ENCODE peak calls at places on chromosomes 3 and 15, in four cellular contexts. One of them, this sample, is unnamed.

GRCh38 chr15:69675727-69676126 is 223.1 kb downstream of the RPLP1 start:
- DNase-seq in activated CD8-positive, alpha-beta memory T cell treated with anti-CD3 and anti-CD28 coated beads for 48 hours: no peak
- DNase-seq in IMR-90: no peak
- DNase-seq in neural crest cell: no peak
- DNase-seq in this sample: no peak

GRCh38 chr3:49912787-49913375 is 9.2 kb upstream of the MST1R start:
- DNase-seq in activated CD8-positive, alpha-beta memory T cell treated with anti-CD3 and anti-CD28 coated beads for 48 hours: no peak
- DNase-seq in IMR-90: no peak
- DNase-seq in neural crest cell: no peak
- DNase-seq in this sample: peak

GRCh38 chr3:40899286-40899712 is 300.0 kb upstream of the CTNNB1 start:
- DNase-seq in activated CD8-positive, alpha-beta memory T cell treated with anti-CD3 and anti-CD28 coated beads for 48 hours: no peak
- DNase-seq in IMR-90: no peak
- DNase-seq in neural crest cell: no peak
- DNase-seq in this sample: peak

GRCh38 chr15:66692808-66693596 is 9.0 kb upstream of the SMAD6 start:
- DNase-seq in activated CD8-positive, alpha-beta memory T cell treated with anti-CD3 and anti-CD28 coated beads for 48 hours: no peak
- DNase-seq in IMR-90: no peak
- DNase-seq in neural crest cell: no peak
- DNase-seq in this sample: no peak

GRCh38 chr15:51331141-51331540 is 7.3 kb downstream of the CYP19A1 start:
- DNase-seq in activated CD8-positive, alpha-beta memory T cell treated with anti-CD3 and anti-CD28 coated beads for 48 hours: no peak
- DNase-seq in IMR-90: peak
- DNase-seq in neural crest cell: no peak
- DNase-seq in this sample: no peak

GRCh38 chr3:22691407-22691806 is 511.7 kb upstream of the UBE2E2 start:
- DNase-seq in activated CD8-positive, alpha-beta memory T cell treated with anti-CD3 and anti-CD28 coated beads for 48 hours: no peak
- DNase-seq in IMR-90: no peak
- DNase-seq in neural crest cell: no peak
- DNase-seq in this sample: no peak

GRCh38 chr3:139281096-139281495 is 62.7 kb upstream of the MRPS22 start:
- DNase-seq in activated CD8-positive, alpha-beta memory T cell treated with anti-CD3 and anti-CD28 coated beads for 48 hours: no peak
- DNase-seq in IMR-90: no peak
- DNase-seq in neural crest cell: no peak
- DNase-seq in this sample: no peak

GRCh38 chr3:153624310-153625030 is 462.4 kb downstream of the RAP2B start:
- DNase-seq in activated CD8-positive, alpha-beta memory T cell treated with anti-CD3 and anti-CD28 coated beads for 48 hours: no peak
- DNase-seq in IMR-90: no peak
- DNase-seq in neural crest cell: no peak
- DNase-seq in this sample: no peak

GRCh38 chr15:88401972-88402656 is 65.1 kb downstream of the MRPL46 start:
- DNase-seq in activated CD8-positive, alpha-beta memory T cell treated with anti-CD3 and anti-CD28 coated beads for 48 hours: no peak
- DNase-seq in IMR-90: no peak
- DNase-seq in neural crest cell: no peak
- DNase-seq in this sample: peak

GRCh38 chr3:143617050-143617449 is 231.2 kb downstream of the SLC9A9 start:
- DNase-seq in activated CD8-positive, alpha-beta memory T cell treated with anti-CD3 and anti-CD28 coated beads for 48 hours: no peak
- DNase-seq in IMR-90: no peak
- DNase-seq in neural crest cell: no peak
- DNase-seq in this sample: no peak

GRCh38 chr3:42159706-42160472 is 68.7 kb downstream of the TRAK1 start:
- DNase-seq in activated CD8-positive, alpha-beta memory T cell treated with anti-CD3 and anti-CD28 coated beads for 48 hours: no peak
- DNase-seq in IMR-90: no peak
- DNase-seq in neural crest cell: peak
- DNase-seq in this sample: no peak

GRCh38 chr15:75037685-75038084 is 14.3 kb downstream of the PPCDC start:
- DNase-seq in activated CD8-positive, alpha-beta memory T cell treated with anti-CD3 and anti-CD28 coated beads for 48 hours: no peak
- DNase-seq in IMR-90: no peak
- DNase-seq in neural crest cell: no peak
- DNase-seq in this sample: no peak

GRCh38 chr15:94029495-94029894 is 201.9 kb upstream of the MCTP2 start:
- DNase-seq in activated CD8-positive, alpha-beta memory T cell treated with anti-CD3 and anti-CD28 coated beads for 48 hours: no peak
- DNase-seq in IMR-90: peak
- DNase-seq in neural crest cell: no peak
- DNase-seq in this sample: peak

GRCh38 chr3:45506751-45507391 is 87.7 kb upstream of the LIMD1 start:
- DNase-seq in activated CD8-positive, alpha-beta memory T cell treated with anti-CD3 and anti-CD28 coated beads for 48 hours: no peak
- DNase-seq in IMR-90: peak
- DNase-seq in neural crest cell: no peak
- DNase-seq in this sample: no peak

GRCh38 chr15:83108266-83109219 is 1.1 kb downstream of the TM6SF1 start:
- DNase-seq in activated CD8-positive, alpha-beta memory T cell treated with anti-CD3 and anti-CD28 coated beads for 48 hours: no peak
- DNase-seq in IMR-90: peak
- DNase-seq in neural crest cell: no peak
- DNase-seq in this sample: no peak

GRCh38 chr3:73624363-73625123 is at the start of gene PDZRN3:
- DNase-seq in activated CD8-positive, alpha-beta memory T cell treated with anti-CD3 and anti-CD28 coated beads for 48 hours: no peak
- DNase-seq in IMR-90: peak
- DNase-seq in neural crest cell: peak
- DNase-seq in this sample: peak

GRCh38 chr3:9703736-9704342 is at the start of gene CPNE9:
- DNase-seq in activated CD8-positive, alpha-beta memory T cell treated with anti-CD3 and anti-CD28 coated beads for 48 hours: no peak
- DNase-seq in IMR-90: no peak
- DNase-seq in neural crest cell: peak
- DNase-seq in this sample: peak

GRCh38 chr3:66454464-66454859 is 46.4 kb downstream of the LRIG1 start:
- DNase-seq in activated CD8-positive, alpha-beta memory T cell treated with anti-CD3 and anti-CD28 coated beads for 48 hours: no peak
- DNase-seq in IMR-90: no peak
- DNase-seq in neural crest cell: no peak
- DNase-seq in this sample: no peak

GRCh38 chr15:58340176-58340575 is 91.6 kb upstream of the LIPC start:
- DNase-seq in activated CD8-positive, alpha-beta memory T cell treated with anti-CD3 and anti-CD28 coated beads for 48 hours: no peak
- DNase-seq in IMR-90: peak
- DNase-seq in neural crest cell: no peak
- DNase-seq in this sample: no peak

GRCh38 chr15:55774113-55774970 is 31.4 kb upstream of the PRTG start:
- DNase-seq in activated CD8-positive, alpha-beta memory T cell treated with anti-CD3 and anti-CD28 coated beads for 48 hours: no peak
- DNase-seq in IMR-90: peak
- DNase-seq in neural crest cell: peak
- DNase-seq in this sample: peak

GRCh38 chr3:78086150-78086549 is 1046.3 kb downstream of the ROBO2 start:
- DNase-seq in activated CD8-positive, alpha-beta memory T cell treated with anti-CD3 and anti-CD28 coated beads for 48 hours: no peak
- DNase-seq in IMR-90: peak
- DNase-seq in neural crest cell: no peak
- DNase-seq in this sample: no peak

GRCh38 chr3:25856902-25857518 is 67.1 kb downstream of the OXSM start:
- DNase-seq in activated CD8-positive, alpha-beta memory T cell treated with anti-CD3 and anti-CD28 coated beads for 48 hours: no peak
- DNase-seq in IMR-90: peak
- DNase-seq in neural crest cell: no peak
- DNase-seq in this sample: peak

GRCh38 chr3:129277829-129278271 is 820 bp upstream of the HMCES start:
- DNase-seq in activated CD8-positive, alpha-beta memory T cell treated with anti-CD3 and anti-CD28 coated beads for 48 hours: no peak
- DNase-seq in IMR-90: peak
- DNase-seq in neural crest cell: peak
- DNase-seq in this sample: peak

GRCh38 chr3:194045289-194045688 is 90.7 kb upstream of the HES1 start:
- DNase-seq in activated CD8-positive, alpha-beta memory T cell treated with anti-CD3 and anti-CD28 coated beads for 48 hours: no peak
- DNase-seq in IMR-90: no peak
- DNase-seq in neural crest cell: no peak
- DNase-seq in this sample: no peak

GRCh38 chr3:64111872-64112271 is 88.6 kb upstream of the PSMD6 start:
- DNase-seq in activated CD8-positive, alpha-beta memory T cell treated with anti-CD3 and anti-CD28 coated beads for 48 hours: no peak
- DNase-seq in IMR-90: no peak
- DNase-seq in neural crest cell: no peak
- DNase-seq in this sample: no peak

GRCh38 chr3:123755508-123755907 is 128.6 kb downstream of the MYLK start:
- DNase-seq in activated CD8-positive, alpha-beta memory T cell treated with anti-CD3 and anti-CD28 coated beads for 48 hours: no peak
- DNase-seq in IMR-90: no peak
- DNase-seq in neural crest cell: no peak
- DNase-seq in this sample: no peak

GRCh38 chr3:119597548-119598288 is at the start of gene PLA1A:
- DNase-seq in activated CD8-positive, alpha-beta memory T cell treated with anti-CD3 and anti-CD28 coated beads for 48 hours: no peak
- DNase-seq in IMR-90: no peak
- DNase-seq in neural crest cell: no peak
- DNase-seq in this sample: no peak

GRCh38 chr15:65069179-65069578 is 1.4 kb upstream of the RASL12 start:
- DNase-seq in activated CD8-positive, alpha-beta memory T cell treated with anti-CD3 and anti-CD28 coated beads for 48 hours: no peak
- DNase-seq in IMR-90: peak
- DNase-seq in neural crest cell: no peak
- DNase-seq in this sample: peak

GRCh38 chr15:48389701-48390143 is 58.5 kb downstream of the DUT start:
- DNase-seq in activated CD8-positive, alpha-beta memory T cell treated with anti-CD3 and anti-CD28 coated beads for 48 hours: no peak
- DNase-seq in IMR-90: peak
- DNase-seq in neural crest cell: no peak
- DNase-seq in this sample: peak

GRCh38 chr3:50401973-50402372 is 42.7 kb upstream of the TMEM115 start:
- DNase-seq in activated CD8-positive, alpha-beta memory T cell treated with anti-CD3 and anti-CD28 coated beads for 48 hours: no peak
- DNase-seq in IMR-90: no peak
- DNase-seq in neural crest cell: no peak
- DNase-seq in this sample: no peak

GRCh38 chr15:71146597-71146996 is 31.3 kb downstream of the THSD4 start:
- DNase-seq in activated CD8-positive, alpha-beta memory T cell treated with anti-CD3 and anti-CD28 coated beads for 48 hours: no peak
- DNase-seq in IMR-90: no peak
- DNase-seq in neural crest cell: no peak
- DNase-seq in this sample: no peak

GRCh38 chr15:77075528-77075927 is 4.6 kb upstream of the TSPAN3 start:
- DNase-seq in activated CD8-positive, alpha-beta memory T cell treated with anti-CD3 and anti-CD28 coated beads for 48 hours: no peak
- DNase-seq in IMR-90: no peak
- DNase-seq in neural crest cell: no peak
- DNase-seq in this sample: peak

GRCh38 chr3:135487261-135487660 is 478.3 kb upstream of the PPP2R3A start:
- DNase-seq in activated CD8-positive, alpha-beta memory T cell treated with anti-CD3 and anti-CD28 coated beads for 48 hours: no peak
- DNase-seq in IMR-90: no peak
- DNase-seq in neural crest cell: no peak
- DNase-seq in this sample: no peak

GRCh38 chr15:31660800-31661199 is 334.2 kb downstream of the KLF13 start:
- DNase-seq in activated CD8-positive, alpha-beta memory T cell treated with anti-CD3 and anti-CD28 coated beads for 48 hours: no peak
- DNase-seq in IMR-90: no peak
- DNase-seq in neural crest cell: no peak
- DNase-seq in this sample: no peak

GRCh38 chr3:151639096-151639740 is 94.5 kb upstream of the AADACL2 start:
- DNase-seq in activated CD8-positive, alpha-beta memory T cell treated with anti-CD3 and anti-CD28 coated beads for 48 hours: no peak
- DNase-seq in IMR-90: no peak
- DNase-seq in neural crest cell: no peak
- DNase-seq in this sample: no peak

GRCh38 chr3:37766220-37766605 is 95.5 kb upstream of the CTDSPL start:
- DNase-seq in activated CD8-positive, alpha-beta memory T cell treated with anti-CD3 and anti-CD28 coated beads for 48 hours: no peak
- DNase-seq in IMR-90: no peak
- DNase-seq in neural crest cell: no peak
- DNase-seq in this sample: no peak

GRCh38 chr3:164779816-164780215 is 298.5 kb downstream of the SI start:
- DNase-seq in activated CD8-positive, alpha-beta memory T cell treated with anti-CD3 and anti-CD28 coated beads for 48 hours: no peak
- DNase-seq in IMR-90: no peak
- DNase-seq in neural crest cell: no peak
- DNase-seq in this sample: no peak

This sample was measured in astrocyte of the hippocampus.